ENCODE peak calls at places on chromosome 2, in nine cellular contexts. One of them, this sample, is unnamed.
A peak's percentile ranks its signal among the peaks of the same experiment; 100 is the strongest.

GRCh38 chr2:223923976-223924375 is 21.2 kb downstream of the WDFY1 start:
- DNase-seq in OCI-LY7: no peak
- DNase-seq in mammary epithelial cell: no peak
- DNase-seq in IMR-90: no peak
- DNase-seq in GM23248: peak; percentile 17
- DNase-seq in endothelial cell of umbilical vein: peak; percentile 83
- DNase-seq in K562: no peak
- DNase-seq in fibroblast of lung: no peak
- DNase-seq in neuronal stem cell: no peak
- DNase-seq in this sample: no peak

GRCh38 chr2:95007061-95007609 is 18.4 kb upstream of the MAL start:
- DNase-seq in IMR-90: no peak
- DNase-seq in K562: no peak
- DNase-seq in fibroblast of lung: no peak
- DNase-seq in GM23248: no peak
- DNase-seq in mammary epithelial cell: no peak
- DNase-seq in endothelial cell of umbilical vein: no peak
- DNase-seq in neuronal stem cell: no peak
- DNase-seq in OCI-LY7: no peak
- DNase-seq in this sample: no peak

GRCh38 chr2:20447437-20448245 is 767 bp downstream of the RHOB start:
- DNase-seq in IMR-90: peak; percentile 41
- DNase-seq in neuronal stem cell: peak; percentile 44
- DNase-seq in endothelial cell of umbilical vein: peak; percentile 56
- DNase-seq in OCI-LY7: no peak
- DNase-seq in fibroblast of lung: peak; percentile 49
- DNase-seq in GM23248: peak; percentile 77
- DNase-seq in K562: no peak
- DNase-seq in mammary epithelial cell: peak; percentile 48
- DNase-seq in this sample: no peak

GRCh38 chr2:69053416-69053965 is 40.5 kb downstream of the ANTXR1 start:
- DNase-seq in OCI-LY7: no peak
- DNase-seq in endothelial cell of umbilical vein: no peak
- DNase-seq in GM23248: peak; percentile 36
- DNase-seq in IMR-90: no peak
- DNase-seq in fibroblast of lung: no peak
- DNase-seq in neuronal stem cell: no peak
- DNase-seq in mammary epithelial cell: no peak
- DNase-seq in K562: no peak
- DNase-seq in this sample: no peak

GRCh38 chr2:8609357-8609804 is 72.5 kb upstream of the ID2 start:
- DNase-seq in K562: no peak
- DNase-seq in mammary epithelial cell: no peak
- DNase-seq in fibroblast of lung: no peak
- DNase-seq in neuronal stem cell: no peak
- DNase-seq in GM23248: no peak
- DNase-seq in IMR-90: no peak
- DNase-seq in OCI-LY7: no peak
- DNase-seq in endothelial cell of umbilical vein: no peak
- DNase-seq in this sample: no peak

GRCh38 chr2:177651833-177652232 is 259.3 kb downstream of the AGPS start:
- DNase-seq in neuronal stem cell: peak; percentile 65
- DNase-seq in fibroblast of lung: no peak
- DNase-seq in IMR-90: no peak
- DNase-seq in endothelial cell of umbilical vein: peak; percentile 17
- DNase-seq in GM23248: no peak
- DNase-seq in K562: no peak
- DNase-seq in OCI-LY7: no peak
- DNase-seq in mammary epithelial cell: no peak
- DNase-seq in this sample: no peak

GRCh38 chr2:30645745-30646119 is 161.5 kb downstream of the CAPN13 start:
- DNase-seq in K562: no peak
- DNase-seq in fibroblast of lung: no peak
- DNase-seq in OCI-LY7: no peak
- DNase-seq in neuronal stem cell: no peak
- DNase-seq in GM23248: no peak
- DNase-seq in mammary epithelial cell: no peak
- DNase-seq in IMR-90: no peak
- DNase-seq in endothelial cell of umbilical vein: no peak
- DNase-seq in this sample: no peak

GRCh38 chr2:235500110-235500760 is 6.4 kb downstream of the AGAP1 start:
- DNase-seq in fibroblast of lung: no peak
- DNase-seq in OCI-LY7: no peak
- DNase-seq in K562: no peak
- DNase-seq in mammary epithelial cell: no peak
- DNase-seq in IMR-90: no peak
- DNase-seq in GM23248: no peak
- DNase-seq in neuronal stem cell: no peak
- DNase-seq in endothelial cell of umbilical vein: no peak
- DNase-seq in this sample: no peak

GRCh38 chr2:51103205-51103604 is 71.3 kb upstream of the NRXN1 start:
- DNase-seq in mammary epithelial cell: peak; percentile 5
- DNase-seq in GM23248: peak; percentile 0
- DNase-seq in IMR-90: peak; percentile 86
- DNase-seq in fibroblast of lung: peak; percentile 2
- DNase-seq in endothelial cell of umbilical vein: peak; percentile 21
- DNase-seq in OCI-LY7: no peak
- DNase-seq in neuronal stem cell: peak; percentile 49
- DNase-seq in K562: no peak
- DNase-seq in this sample: no peak

GRCh38 chr2:110770308-110770695 is 37.9 kb downstream of the ACOXL start:
- DNase-seq in K562: no peak
- DNase-seq in neuronal stem cell: no peak
- DNase-seq in mammary epithelial cell: no peak
- DNase-seq in IMR-90: no peak
- DNase-seq in GM23248: no peak
- DNase-seq in OCI-LY7: no peak
- DNase-seq in endothelial cell of umbilical vein: no peak
- DNase-seq in fibroblast of lung: no peak
- DNase-seq in this sample: no peak

GRCh38 chr2:65700004-65700651 is 267.7 kb upstream of the SPRED2 start:
- DNase-seq in K562: no peak
- DNase-seq in GM23248: no peak
- DNase-seq in OCI-LY7: no peak
- DNase-seq in endothelial cell of umbilical vein: no peak
- DNase-seq in fibroblast of lung: no peak
- DNase-seq in IMR-90: no peak
- DNase-seq in neuronal stem cell: no peak
- DNase-seq in mammary epithelial cell: no peak
- DNase-seq in this sample: no peak

GRCh38 chr2:234373060-234373459 is 123.8 kb downstream of the ARL4C start:
- DNase-seq in fibroblast of lung: no peak
- DNase-seq in mammary epithelial cell: peak; percentile 34
- DNase-seq in endothelial cell of umbilical vein: no peak
- DNase-seq in IMR-90: no peak
- DNase-seq in OCI-LY7: no peak
- DNase-seq in K562: no peak
- DNase-seq in neuronal stem cell: no peak
- DNase-seq in GM23248: no peak
- DNase-seq in this sample: no peak

GRCh38 chr2:230678451-230678850 is 34.2 kb upstream of the CAB39 start:
- DNase-seq in neuronal stem cell: no peak
- DNase-seq in mammary epithelial cell: no peak
- DNase-seq in endothelial cell of umbilical vein: no peak
- DNase-seq in fibroblast of lung: no peak
- DNase-seq in IMR-90: no peak
- DNase-seq in OCI-LY7: no peak
- DNase-seq in GM23248: no peak
- DNase-seq in K562: no peak
- DNase-seq in this sample: no peak

GRCh38 chr2:71783215-71783614 is 329.9 kb downstream of the DYSF start:
- DNase-seq in neuronal stem cell: no peak
- DNase-seq in mammary epithelial cell: no peak
- DNase-seq in endothelial cell of umbilical vein: no peak
- DNase-seq in OCI-LY7: no peak
- DNase-seq in GM23248: peak; percentile 66
- DNase-seq in K562: no peak
- DNase-seq in IMR-90: peak; percentile 66
- DNase-seq in fibroblast of lung: peak; percentile 14
- DNase-seq in this sample: no peak

GRCh38 chr2:138182913-138183312 is 218.6 kb downstream of the HNMT start:
- DNase-seq in endothelial cell of umbilical vein: no peak
- DNase-seq in K562: no peak
- DNase-seq in OCI-LY7: no peak
- DNase-seq in GM23248: peak; percentile 21
- DNase-seq in IMR-90: no peak
- DNase-seq in mammary epithelial cell: no peak
- DNase-seq in fibroblast of lung: peak; percentile 8
- DNase-seq in neuronal stem cell: no peak
- DNase-seq in this sample: no peak

GRCh38 chr2:9807056-9807455 is 36.2 kb upstream of the TAF1B start:
- DNase-seq in OCI-LY7: no peak
- DNase-seq in neuronal stem cell: no peak
- DNase-seq in GM23248: no peak
- DNase-seq in K562: no peak
- DNase-seq in fibroblast of lung: no peak
- DNase-seq in endothelial cell of umbilical vein: no peak
- DNase-seq in mammary epithelial cell: no peak
- DNase-seq in IMR-90: no peak
- DNase-seq in this sample: no peak

GRCh38 chr2:240511351-240512108 is 46.3 kb downstream of the ANKMY1 start:
- DNase-seq in endothelial cell of umbilical vein: no peak
- DNase-seq in neuronal stem cell: no peak
- DNase-seq in mammary epithelial cell: no peak
- DNase-seq in OCI-LY7: no peak
- DNase-seq in IMR-90: no peak
- DNase-seq in GM23248: no peak
- DNase-seq in K562: no peak
- DNase-seq in fibroblast of lung: no peak
- DNase-seq in this sample: no peak

GRCh38 chr2:240514631-240515030 is 43.2 kb downstream of the ANKMY1 start:
- DNase-seq in GM23248: no peak
- DNase-seq in OCI-LY7: no peak
- DNase-seq in IMR-90: no peak
- DNase-seq in K562: no peak
- DNase-seq in fibroblast of lung: no peak
- DNase-seq in neuronal stem cell: no peak
- DNase-seq in endothelial cell of umbilical vein: no peak
- DNase-seq in mammary epithelial cell: peak; percentile 62
- DNase-seq in this sample: no peak

GRCh38 chr2:240512109-240512485 is 45.7 kb downstream of the ANKMY1 start:
- DNase-seq in neuronal stem cell: no peak
- DNase-seq in OCI-LY7: no peak
- DNase-seq in K562: no peak
- DNase-seq in endothelial cell of umbilical vein: no peak
- DNase-seq in mammary epithelial cell: no peak
- DNase-seq in fibroblast of lung: no peak
- DNase-seq in GM23248: no peak
- DNase-seq in IMR-90: no peak
- DNase-seq in this sample: no peak

GRCh38 chr2:240512666-240513535 is 44.9 kb downstream of the ANKMY1 start:
- DNase-seq in endothelial cell of umbilical vein: no peak
- DNase-seq in GM23248: no peak
- DNase-seq in K562: no peak
- DNase-seq in OCI-LY7: no peak
- DNase-seq in IMR-90: no peak
- DNase-seq in mammary epithelial cell: no peak
- DNase-seq in fibroblast of lung: no peak
- DNase-seq in neuronal stem cell: no peak
- DNase-seq in this sample: no peak

GRCh38 chr2:240513544-240514287 is 44.1 kb downstream of the ANKMY1 start:
- DNase-seq in endothelial cell of umbilical vein: peak; percentile 70
- DNase-seq in IMR-90: peak; percentile 88
- DNase-seq in OCI-LY7: peak; percentile 79
- DNase-seq in fibroblast of lung: peak; percentile 81
- DNase-seq in mammary epithelial cell: peak; percentile 80
- DNase-seq in GM23248: peak; percentile 96
- DNase-seq in neuronal stem cell: peak; percentile 41
- DNase-seq in K562: peak; percentile 81
- DNase-seq in this sample: peak; percentile 90
- H2AFZ ChIP-seq in endothelial cell of umbilical vein: no peak overlapping the region
- H2AFZ ChIP-seq in IMR-90: peak overlapping the region; percentile 74
- H2AFZ ChIP-seq in OCI-LY7: no peak overlapping the region
- H2AFZ ChIP-seq in fibroblast of lung: no peak overlapping the region
- H2AFZ ChIP-seq in mammary epithelial cell: no peak overlapping the region
- H2AFZ ChIP-seq in GM23248: peak overlapping the region; percentile 72
- H2AFZ ChIP-seq in neuronal stem cell: peak overlapping the region; percentile 15
- H2AFZ ChIP-seq in K562: no peak overlapping the region
- H2AFZ ChIP-seq in this sample: no peak overlapping the region

GRCh38 chr2:216348909-216349308 is 23.4 kb downstream of the MARCHF4 start:
- DNase-seq in GM23248: peak; percentile 91
- DNase-seq in endothelial cell of umbilical vein: peak; percentile 54
- DNase-seq in neuronal stem cell: no peak
- DNase-seq in OCI-LY7: no peak
- DNase-seq in mammary epithelial cell: peak; percentile 93
- DNase-seq in IMR-90: peak; percentile 91
- DNase-seq in fibroblast of lung: peak; percentile 65
- DNase-seq in K562: no peak
- DNase-seq in this sample: no peak
- H3K4me2 ChIP-seq in GM23248: no peak overlapping the region
- H3K4me2 ChIP-seq in endothelial cell of umbilical vein: no peak overlapping the region
- H3K4me2 ChIP-seq in neuronal stem cell: no peak overlapping the region
- H3K4me2 ChIP-seq in OCI-LY7: no peak overlapping the region
- H3K4me2 ChIP-seq in mammary epithelial cell: no peak overlapping the region
- H3K4me2 ChIP-seq in IMR-90: no peak overlapping the region
- H3K4me2 ChIP-seq in fibroblast of lung: peak overlapping the region; percentile 33
- H3K4me2 ChIP-seq in K562: no peak overlapping the region
- H3K4me2 ChIP-seq in this sample: no peak overlapping the region

DNA sequence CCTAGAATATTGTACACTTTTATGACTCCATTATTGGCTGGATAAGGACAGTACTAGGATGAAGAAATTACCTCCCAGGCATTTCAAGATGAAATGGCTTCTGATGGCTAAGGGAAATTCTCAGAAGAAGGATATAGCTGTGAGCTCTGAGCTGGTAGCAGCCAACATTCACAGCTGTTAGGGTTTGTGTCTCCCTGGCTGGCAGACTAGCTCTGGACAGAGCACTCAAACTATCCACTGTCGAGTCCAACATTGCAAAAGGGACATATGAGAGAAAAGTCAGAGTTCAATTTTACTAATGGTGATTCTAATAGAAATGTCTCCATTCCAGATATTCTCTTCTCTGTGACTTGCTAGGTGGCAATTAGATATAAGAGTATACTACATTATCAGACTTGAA is 1920.5 kb downstream of the SUCLG1 start:
- DNase-seq in K562: no peak
- DNase-seq in endothelial cell of umbilical vein: no peak
- DNase-seq in OCI-LY7: no peak
- DNase-seq in neuronal stem cell: no peak
- DNase-seq in mammary epithelial cell: no peak
- DNase-seq in IMR-90: no peak
- DNase-seq in fibroblast of lung: no peak
- DNase-seq in GM23248: no peak
- DNase-seq in this sample: no peak
- H3K27ac ChIP-seq in K562: no peak overlapping the region
- H3K27ac ChIP-seq in endothelial cell of umbilical vein: no peak overlapping the region
- H3K27ac ChIP-seq in OCI-LY7: no peak overlapping the region
- H3K27ac ChIP-seq in neuronal stem cell: no peak overlapping the region
- H3K27ac ChIP-seq in mammary epithelial cell: no peak overlapping the region
- H3K27ac ChIP-seq in IMR-90: no peak overlapping the region
- H3K27ac ChIP-seq in fibroblast of lung: no peak overlapping the region
- H3K27ac ChIP-seq in GM23248: no peak overlapping the region
- H3K27ac ChIP-seq in this sample: no peak overlapping the region

DNA sequence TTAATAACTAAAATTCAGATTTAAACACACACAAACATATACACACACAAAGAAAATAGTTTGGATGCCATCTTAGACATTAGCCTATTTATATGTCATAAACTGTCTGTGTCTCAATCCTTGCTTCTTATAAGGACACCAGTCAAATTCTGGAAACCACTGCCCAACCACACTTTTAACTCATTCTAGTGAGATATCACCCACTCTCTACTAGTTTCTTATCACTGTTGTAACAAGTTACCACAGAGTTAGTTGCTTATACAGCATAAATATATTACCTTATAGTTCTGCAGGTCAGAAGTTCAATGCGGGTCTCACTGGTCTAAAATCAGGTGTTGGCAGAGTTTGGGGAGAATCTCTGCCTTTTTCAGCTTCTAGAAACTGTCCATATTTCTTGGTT is 239.1 kb downstream of the MTX2 start:
- DNase-seq in K562: no peak
- DNase-seq in fibroblast of lung: no peak
- DNase-seq in neuronal stem cell: no peak
- DNase-seq in IMR-90: no peak
- DNase-seq in OCI-LY7: no peak
- DNase-seq in mammary epithelial cell: no peak
- DNase-seq in GM23248: no peak
- DNase-seq in endothelial cell of umbilical vein: no peak
- DNase-seq in this sample: no peak
- H2AFZ ChIP-seq in K562: no peak overlapping the region
- H2AFZ ChIP-seq in fibroblast of lung: no peak overlapping the region
- H2AFZ ChIP-seq in neuronal stem cell: no peak overlapping the region
- H2AFZ ChIP-seq in IMR-90: no peak overlapping the region
- H2AFZ ChIP-seq in OCI-LY7: no peak overlapping the region
- H2AFZ ChIP-seq in mammary epithelial cell: no peak overlapping the region
- H2AFZ ChIP-seq in GM23248: peak overlapping the region; percentile 61
- H2AFZ ChIP-seq in endothelial cell of umbilical vein: no peak overlapping the region
- H2AFZ ChIP-seq in this sample: peak overlapping the region; percentile 30